ENCODE peak calls at places on chromosomes 12 and 14, in nine cellular contexts. O is psoas muscle; A is left lung; Q is heart left ventricle; E is GM23338; B is thoracic aorta; N is lung; Z is tibial artery; V is CD8-positive, alpha-beta T cell. Y is an unnamed sample. For H3K4me1, the result is how much of the 10 kb centered on the place peaks cover.

GRCh38 chr14:105041841-105042765 is 21.2 kb upstream of the CDCA4 start:
- DNase-seq in A (peak), V (no peak), Q (no peak), Z (no peak), E (no peak), N (no peak), B (no peak), O (peak), Y (no peak)

GRCh38 chr12:6382371-6382770 is 1.6 kb upstream of the LTBR start:
- DNase-seq in E (peak), Q (no peak), B (no peak), O (no peak), V (no peak), N (no peak), Z (no peak), A (no peak), Y (no peak)

GRCh38 chr14:24911324-24912095 is 138.4 kb downstream of the STXBP6 start:
- DNase-seq in V (no peak), O (no peak), E (no peak), Z (peak), Q (no peak), N (no peak), A (no peak), B (no peak), Y (no peak)

GRCh38 chr12:112421363-112421762 is 2.6 kb downstream of the PTPN11 start:
- DNase-seq in Z (no peak), E (no peak), N (no peak), O (no peak), V (no peak), A (no peak), Q (no peak), B (no peak), Y (no peak)

GRCh38 chr12:131928080-131928764 is 854 bp upstream of the PUS1 start:
- DNase-seq in B (no peak), N (no peak), O (peak), Q (peak), V (peak), E (peak), A (peak), Z (no peak), Y (no peak)

GRCh38 chr14:68809524-68809923 is 16.7 kb upstream of the ZFP36L1 start:
- DNase-seq in Z (no peak), Q (no peak), V (no peak), O (no peak), E (no peak), B (no peak), N (no peak), A (no peak), Y (no peak)

GRCh38 chr14:68687746-68688145 is 105.1 kb downstream of the ZFP36L1 start:
- DNase-seq in Z (peak), A (no peak), O (no peak), N (no peak), E (no peak), V (no peak), Q (no peak), B (no peak), Y (no peak)

GRCh38 chr14:69247691-69248440 is 12.1 kb upstream of the GALNT16 start:
- DNase-seq in Q (no peak), O (no peak), E (no peak), A (no peak), Z (peak), B (no peak), N (no peak), V (no peak), Y (peak)

GRCh38 chr12:98402081-98402480 is 113.3 kb upstream of the TMPO start:
- DNase-seq in N (no peak), E (no peak), Q (no peak), V (no peak), A (no peak), Z (no peak), O (no peak), B (no peak), Y (no peak)

GRCh38 chr12:16020034-16020433 is 108.9 kb downstream of the DERA start:
- DNase-seq in B (no peak), V (no peak), Q (no peak), Z (no peak), O (no peak), N (no peak), E (no peak), A (no peak), Y (no peak)

GRCh38 chr12:27710592-27711311 is at the start of gene MRPS35:
- DNase-seq in N (peak), O (peak), B (peak), Q (peak), E (peak), V (peak), A (peak), Z (peak), Y (peak)
- TF ChIP-seq CTCF in N (no peak), O (no peak), B (no peak), Q (no peak), E (no peak), V (no peak), A (no peak), Z (no peak), Y (peak)

GRCh38 chr14:71583246-71583645 is 349.0 kb upstream of the RGS6 start:
- DNase-seq in E (no peak), Q (no peak), B (no peak), A (no peak), V (no peak), Z (no peak), O (no peak), N (no peak), Y (no peak)

GRCh38 chr14:71588028-71588427 is 344.2 kb upstream of the RGS6 start:
- DNase-seq in A (no peak), N (no peak), Q (no peak), B (no peak), V (no peak), O (no peak), Z (no peak), E (no peak), Y (no peak)

GRCh38 chr14:71588576-71589215 is 343.5 kb upstream of the RGS6 start:
- DNase-seq in Z (no peak), N (no peak), Q (no peak), V (no peak), E (no peak), A (no peak), O (no peak), B (no peak), Y (no peak)

GRCh38 chr14:71583705-71584104 is 348.5 kb upstream of the RGS6 start:
- DNase-seq in V (no peak), Q (no peak), O (no peak), N (no peak), E (no peak), Z (no peak), B (no peak), A (no peak), Y (no peak)

DNA sequence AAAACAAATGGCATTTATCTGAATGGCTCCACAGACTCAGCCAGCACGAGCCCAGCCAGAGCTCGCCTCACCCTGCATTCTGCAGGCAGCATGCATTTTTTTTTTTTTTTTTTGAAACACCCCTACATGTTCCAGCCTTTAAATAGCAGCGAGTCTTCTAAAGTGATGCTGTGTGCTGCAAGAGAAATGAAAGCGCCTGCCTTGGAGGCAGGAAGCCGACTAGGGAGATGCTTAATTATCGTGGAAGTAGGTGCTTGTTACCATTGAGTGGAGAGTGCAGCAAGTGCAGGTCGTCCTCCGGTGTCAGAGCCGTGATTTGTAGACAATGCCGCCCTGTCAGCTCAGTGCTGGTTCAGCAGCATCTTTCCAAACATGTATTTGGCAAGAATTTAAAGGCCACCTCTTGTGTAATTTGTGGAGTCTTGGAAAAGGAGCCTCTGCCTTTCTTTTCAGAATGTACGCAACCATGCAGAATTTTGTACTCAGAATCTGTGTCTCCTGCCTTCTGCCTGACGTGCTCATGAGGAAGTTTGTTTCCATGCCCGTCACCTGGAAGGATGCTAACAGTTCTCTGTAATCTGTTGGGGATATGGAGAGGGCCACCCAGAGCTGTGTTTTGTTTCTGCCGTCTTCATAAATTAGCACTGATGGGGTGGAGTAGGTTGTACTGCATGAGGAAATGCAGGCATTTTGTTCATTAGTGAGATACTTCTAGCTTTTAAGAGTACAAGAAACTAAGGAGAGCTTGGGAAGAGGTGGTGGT is 345.9 kb upstream of the RGS6 start:
- DNase-seq in Q (no peak), V (no peak), N (no peak), B (no peak), Z (peak), O (no peak), A (no peak), E (peak), Y (peak)
- H3K4me1 ChIP-seq in Q (under half), V (under half), N (under half), B (under half), Z (under half), O (under half), A (under half), E (under half), Y (under half)

GRCh38 chr12:11884661-11885060 is 186.1 kb upstream of the BCL2L14 start:
- DNase-seq in O (no peak), V (no peak), E (no peak), Q (no peak), A (no peak), B (no peak), N (no peak), Z (no peak), Y (no peak)

GRCh38 chr12:11882301-11883019 is 188.3 kb upstream of the BCL2L14 start:
- DNase-seq in V (no peak), O (no peak), B (no peak), Z (no peak), E (no peak), Q (no peak), N (no peak), A (no peak), Y (no peak)

GRCh38 chr12:11888029-11888428 is 182.7 kb upstream of the BCL2L14 start:
- DNase-seq in Q (no peak), N (no peak), B (no peak), O (no peak), E (no peak), V (no peak), Z (no peak), A (no peak), Y (no peak)

GRCh38 chr12:11885261-11886038 is 185.3 kb upstream of the BCL2L14 start:
- DNase-seq in Q (no peak), N (no peak), B (no peak), O (no peak), V (no peak), E (no peak), A (no peak), Z (no peak), Y (no peak)

DNA sequence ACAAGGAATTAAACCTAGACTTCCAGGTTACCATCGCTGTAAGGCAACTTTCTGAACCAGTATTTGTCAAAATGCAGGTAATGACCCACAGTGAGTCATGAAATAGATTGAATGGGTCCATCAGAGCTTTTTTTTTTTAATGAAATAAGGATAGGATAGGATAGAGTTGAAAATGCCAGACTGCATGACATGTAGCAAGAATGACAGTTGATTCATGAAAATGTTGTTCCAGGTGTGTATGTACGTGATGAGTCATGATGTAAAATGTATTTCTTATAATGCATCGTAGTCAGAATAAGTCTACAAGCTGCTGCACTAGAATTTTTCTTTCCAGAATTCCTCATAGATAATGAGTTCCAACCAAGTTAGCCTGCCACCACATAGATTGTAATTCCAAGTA is 184.4 kb upstream of the BCL2L14 start:
- DNase-seq in N (no peak), Q (no peak), V (no peak), Z (no peak), A (no peak), E (no peak), B (no peak), O (no peak), Y (no peak)
- H3K27ac ChIP-seq in N (no peak), Q (peak), V (no peak), Z (no peak), A (no peak), E (no peak), B (no peak), O (no peak), Y (no peak)

GRCh38 chr12:58443981-58444371 is 476.3 kb downstream of the LRIG3 start:
- DNase-seq in Z (no peak), A (no peak), V (no peak), O (no peak), Q (no peak), N (no peak), E (no peak), B (no peak), Y (no peak)

GRCh38 chr12:58441483-58441882 is 478.8 kb downstream of the LRIG3 start:
- DNase-seq in A (no peak), E (no peak), B (no peak), V (no peak), Z (no peak), Q (no peak), O (no peak), N (no peak), Y (no peak)

DNA sequence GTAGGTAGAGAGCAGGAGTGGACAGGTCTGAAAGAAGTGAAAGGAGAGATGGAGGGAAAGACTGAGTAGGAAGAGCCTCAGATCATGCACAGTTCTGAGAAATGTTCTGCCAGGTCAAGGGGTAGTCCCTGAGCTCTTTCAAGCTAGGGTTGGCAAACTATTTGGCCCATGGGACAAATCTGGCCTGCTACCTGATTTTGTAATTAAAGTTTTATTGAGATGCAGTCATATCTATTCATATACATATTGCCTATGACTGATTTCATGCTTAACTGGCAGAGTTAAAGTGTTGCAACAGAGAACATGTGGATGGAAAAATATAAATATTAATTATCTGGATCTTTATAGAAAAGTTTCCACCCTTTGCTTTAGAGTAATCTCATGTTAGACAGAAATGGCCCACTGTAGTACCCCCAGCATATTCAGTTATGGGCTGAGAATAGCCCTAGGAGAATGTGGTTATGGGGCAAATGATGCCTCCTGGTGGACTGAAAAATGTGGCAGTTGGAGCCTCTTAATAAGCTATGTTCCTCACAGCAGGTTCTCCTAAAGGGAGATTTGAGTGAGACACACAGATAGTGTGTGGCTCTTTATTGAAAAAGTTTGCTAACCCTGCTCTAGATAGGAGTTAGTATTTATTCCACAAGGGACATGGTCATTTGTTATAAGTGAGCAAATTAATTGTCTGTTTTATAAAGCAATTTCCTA is 476.9 kb downstream of the LRIG3 start:
- DNase-seq in E (peak), Z (no peak), Q (no peak), O (no peak), A (no peak), N (no peak), V (no peak), B (no peak), Y (no peak)
- TF ChIP-seq CTCF in E (peak), Z (peak), Q (peak), O (peak), A (peak), N (no peak), V (no peak), B (peak), Y (no peak)

GRCh38 chr12:118140825-118141224 is 4.9 kb downstream of the PEBP1 start:
- DNase-seq in Z (no peak), Q (no peak), A (no peak), E (no peak), N (no peak), B (no peak), O (no peak), V (no peak), Y (no peak)

GRCh38 chr12:118135788-118136558 is at the start of gene PEBP1:
- DNase-seq in A (peak), Z (peak), B (peak), V (peak), O (peak), N (peak), Q (peak), E (peak), Y (peak)

GRCh38 chr12:118137148-118137678 is 1.3 kb downstream of the PEBP1 start:
- DNase-seq in Q (no peak), Z (no peak), O (no peak), E (no peak), V (no peak), N (no peak), B (no peak), A (no peak), Y (no peak)

GRCh38 chr12:118136559-118137003 is 657 bp downstream of the PEBP1 start:
- DNase-seq in A (peak), Q (peak), Z (peak), O (peak), B (peak), E (peak), V (peak), N (peak), Y (peak)
- H3K4me1 ChIP-seq in A (under half), Q (under half), Z (under half), O (under half), B (under half), E (under half), V (under half), N (under half), Y (under half)

GRCh38 chr12:28618772-28619171 is 428.5 kb downstream of the CCDC91 start:
- DNase-seq in Q (no peak), Z (no peak), A (no peak), B (no peak), E (no peak), N (no peak), O (no peak), V (no peak), Y (no peak)
- H3K27ac ChIP-seq in Q (no peak), Z (no peak), A (no peak), B (no peak), E (no peak), N (no peak), O (no peak), V (no peak), Y (no peak)

GRCh38 chr14:70619708-70620107 is 19.3 kb upstream of the MED6 start:
- DNase-seq in A (no peak), V (no peak), O (no peak), Q (no peak), E (no peak), N (no peak), Z (no peak), B (no peak), Y (no peak)

GRCh38 chr14:70616646-70617045 is 16.2 kb upstream of the MED6 start:
- DNase-seq in Z (no peak), N (no peak), V (no peak), A (no peak), E (no peak), O (no peak), Q (no peak), B (no peak), Y (no peak)

GRCh38 chr14:70624972-70625371 is 16.7 kb upstream of the TTC9 start:
- DNase-seq in Z (no peak), V (no peak), O (no peak), A (no peak), B (no peak), Q (no peak), E (no peak), N (no peak), Y (no peak)

DNA sequence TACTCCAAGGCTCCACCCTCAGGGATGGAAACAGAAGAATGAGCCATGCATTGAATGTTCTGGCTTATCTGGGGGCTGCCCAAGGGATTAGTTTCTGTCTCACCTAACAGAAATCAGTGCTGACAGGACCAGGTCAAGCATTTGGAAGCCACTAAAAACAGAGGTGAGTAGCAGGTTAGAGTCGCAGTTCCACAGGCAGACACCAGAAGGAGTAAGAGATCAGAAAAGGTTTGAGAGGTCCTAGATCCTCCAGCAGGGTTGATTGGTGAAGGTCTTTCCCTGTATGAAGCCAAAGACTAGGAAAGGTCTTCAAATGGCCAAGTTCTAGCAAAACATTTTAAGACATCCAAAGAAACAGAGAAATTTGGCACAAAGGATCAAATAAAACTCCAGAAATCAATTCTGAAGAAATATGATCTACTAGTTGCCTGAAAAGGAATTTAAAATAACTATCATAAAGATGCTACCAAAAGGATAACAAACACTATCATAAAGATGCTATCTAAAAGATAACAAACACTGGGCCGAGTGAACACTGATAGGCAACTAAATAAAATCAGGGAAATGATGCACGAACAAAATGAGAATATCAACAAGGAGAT is 19.5 kb upstream of the TTC9 start:
- DNase-seq in B (no peak), Q (no peak), A (no peak), E (peak), V (peak), O (no peak), Z (no peak), N (no peak), Y (no peak)
- TF ChIP-seq CTCF in B (peak), Q (peak), A (peak), E (peak), V (peak), O (peak), Z (peak), N (peak), Y (peak)

DNA sequence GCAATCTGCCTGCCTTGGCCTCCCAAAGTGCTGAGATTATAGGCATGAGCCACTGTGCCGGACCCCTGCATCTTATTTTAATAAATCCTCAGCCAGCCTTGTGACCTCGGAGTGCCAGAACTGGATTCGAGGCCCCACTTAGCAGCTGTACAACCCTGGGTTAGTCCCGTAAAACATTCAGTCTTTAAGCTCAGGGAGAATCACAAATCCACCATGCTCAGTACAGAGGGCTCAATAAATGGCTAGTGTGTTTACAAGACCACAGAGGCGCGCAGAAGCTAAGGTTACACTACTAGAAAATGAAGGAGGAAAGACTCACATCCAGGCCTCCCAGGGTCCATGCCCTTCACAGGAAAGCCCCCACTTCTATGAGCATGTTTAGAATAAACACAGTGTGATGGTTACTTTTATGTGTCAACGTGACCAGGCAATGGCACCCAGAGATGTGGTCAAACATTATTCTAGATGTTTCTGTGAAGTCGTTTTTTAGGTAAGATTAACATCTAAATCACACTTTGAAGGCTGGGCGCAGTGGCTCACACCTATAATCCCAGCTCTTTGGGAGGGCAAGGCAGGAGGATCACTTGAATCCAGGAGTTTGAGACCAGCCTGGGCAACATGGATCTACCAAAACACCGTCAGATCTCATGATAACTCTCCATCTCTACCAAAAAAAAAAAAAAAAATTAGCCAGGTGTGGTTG is 55.3 kb downstream of the CLMN start:
- DNase-seq in V (no peak), O (no peak), N (no peak), E (no peak), Q (no peak), B (no peak), Z (no peak), A (no peak), Y (no peak)
- H3K4me1 ChIP-seq in V (under half), O (under half), N (under half), E (under half), Q (under half), B (under half), Z (under half), A (under half), Y (under half)

Y was measured in right atrium auricular region.